ENCODE peak calls at places on chromosome 2, in ten cellular contexts. U, L, W, G, M, R, V, Z, N and J are unnamed samples.

GRCh38 chr2:196925445-196925767 is 1.1 kb downstream of the PGAP1 start:
- DNase-seq in U (no peak), L (no peak), W (peak), G (no peak), M (no peak), R (no peak), V (no peak), Z (peak), N (no peak), J (no peak)

GRCh38 chr2:43831438-43832294 is 7.0 kb downstream of the ABCG5 start:
- DNase-seq in U (peak), L (no peak), W (peak), G (no peak), M (no peak), R (no peak), V (no peak), Z (no peak), N (no peak), J (no peak)

GRCh38 chr2:96095116-96095636 is 21.2 kb downstream of the ADRA2B start:
- DNase-seq in U (no peak), L (no peak), W (no peak), G (no peak), M (no peak), R (no peak), V (peak), Z (no peak), N (no peak), J (no peak)

GRCh38 chr2:200509227-200509607 is 651 bp downstream of the KCTD18 start:
- DNase-seq in U (peak), L (peak), W (peak), G (no peak), M (peak), R (no peak), V (no peak), Z (peak), N (peak), J (no peak)

GRCh38 chr2:115196577-115196976 is 754.1 kb downstream of the DPP10 start:
- DNase-seq in U (no peak), L (no peak), W (no peak), G (no peak), M (no peak), R (no peak), V (no peak), Z (no peak), N (no peak), J (no peak)

GRCh38 chr2:240935101-240935876 is 29.2 kb downstream of the CROCC2 start:
- DNase-seq in U (peak), L (no peak), W (no peak), G (no peak), M (no peak), R (no peak), V (peak), Z (peak), N (no peak), J (no peak)

GRCh38 chr2:146124741-146125140 is 1604.8 kb upstream of the ZEB2 start:
- DNase-seq in U (no peak), L (no peak), W (peak), G (no peak), M (no peak), R (no peak), V (no peak), Z (peak), N (peak), J (peak)

GRCh38 chr2:407630-408029 is 119.7 kb upstream of the ALKAL2 start:
- DNase-seq in U (no peak), L (no peak), W (no peak), G (no peak), M (no peak), R (no peak), V (no peak), Z (no peak), N (no peak), J (no peak)

GRCh38 chr2:85695121-85695520 is 963 bp downstream of the GNLY start:
- DNase-seq in U (no peak), L (no peak), W (no peak), G (no peak), M (no peak), R (no peak), V (no peak), Z (no peak), N (no peak), J (no peak)

GRCh38 chr2:32064021-32064678 is 794 bp downstream of the SPAST start:
- DNase-seq in U (no peak), L (peak), W (peak), G (no peak), M (peak), R (no peak), V (no peak), Z (no peak), N (peak), J (no peak)

GRCh38 chr2:164597988-164598387 is 23.3 kb downstream of the GRB14 start:
- DNase-seq in U (no peak), L (no peak), W (no peak), G (no peak), M (no peak), R (no peak), V (no peak), Z (no peak), N (peak), J (no peak)

GRCh38 chr2:117930775-117931174 is 83.1 kb downstream of the CCDC93 start:
- DNase-seq in U (no peak), L (no peak), W (no peak), G (no peak), M (no peak), R (no peak), V (no peak), Z (no peak), N (no peak), J (no peak)

DNA sequence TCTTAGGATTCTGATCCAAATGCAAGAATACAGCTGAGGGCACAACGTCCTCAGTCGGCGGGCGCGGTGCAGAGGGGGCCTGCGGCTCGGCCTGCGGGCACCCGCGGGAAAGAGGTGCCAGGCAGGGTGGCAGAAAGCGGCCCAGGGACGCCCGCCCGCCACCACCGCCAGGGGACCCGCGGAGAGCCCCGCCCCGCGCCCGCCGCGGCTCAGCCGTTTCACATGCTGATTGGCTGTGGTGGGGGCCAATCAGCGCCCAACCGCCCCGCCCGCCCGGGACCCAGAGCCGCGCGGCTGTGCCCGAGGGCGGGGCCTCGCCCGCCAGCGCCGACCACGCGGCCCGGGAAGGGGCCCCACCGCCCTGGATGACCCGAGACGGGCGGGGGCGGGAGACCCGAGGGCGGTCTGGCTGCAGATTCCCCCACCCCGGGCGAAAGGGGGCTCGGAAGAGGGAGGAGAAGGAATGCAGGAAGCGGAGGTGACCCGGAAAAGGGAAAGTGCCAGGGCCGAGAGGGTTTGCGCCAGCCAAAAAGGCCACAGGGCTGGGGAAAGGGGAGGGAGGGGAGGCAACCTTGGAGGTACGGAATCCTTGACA is 8.0 kb downstream of the IRS1 start:
- DNase-seq in U (peak), L (peak), W (peak), G (peak), M (peak), R (no peak), V (peak), Z (peak), N (peak), J (peak)
- H3K4me3 ChIP-seq in U (peak), L (peak), W (peak), G (peak), M (peak), R (peak), V (peak), Z (peak), N (peak), J (peak)

DNA sequence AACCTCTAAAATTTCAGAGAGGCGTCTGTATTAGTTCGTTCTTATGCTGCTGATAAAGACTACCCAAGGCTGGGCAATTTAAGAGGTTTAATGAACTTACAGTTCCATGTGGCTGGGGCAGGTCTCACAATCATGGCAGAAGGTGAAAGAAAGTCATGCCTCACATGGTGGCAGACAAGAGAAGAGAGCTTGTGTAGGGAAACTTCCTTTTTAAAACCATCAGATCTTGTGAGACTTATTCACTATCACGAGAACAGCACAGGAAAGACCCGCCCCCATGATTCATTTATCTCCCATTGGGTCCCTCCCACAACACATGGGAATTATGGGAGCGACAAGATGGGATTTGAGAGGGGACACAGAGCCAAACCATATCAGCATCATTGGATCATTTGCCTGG is 183.2 kb upstream of the SIX2 start:
- DNase-seq in U (no peak), L (no peak), W (no peak), G (no peak), M (no peak), R (no peak), V (no peak), Z (no peak), N (no peak), J (no peak)
- H3K4me3 ChIP-seq in U (no peak), L (no peak), W (no peak), G (no peak), M (no peak), R (no peak), V (no peak), Z (no peak), N (no peak), J (no peak)

GRCh38 chr2:101706121-101706818 is 8.8 kb downstream of the MAP4K4 start:
- DNase-seq in U (no peak), L (no peak), W (no peak), G (no peak), M (no peak), R (no peak), V (no peak), Z (no peak), N (no peak), J (no peak)

GRCh38 chr2:101699939-101700442 is 2.5 kb downstream of the MAP4K4 start:
- DNase-seq in U (no peak), L (no peak), W (peak), G (no peak), M (no peak), R (no peak), V (no peak), Z (peak), N (no peak), J (no peak)

GRCh38 chr2:101704816-101705565 is 7.5 kb downstream of the MAP4K4 start:
- DNase-seq in U (no peak), L (no peak), W (peak), G (no peak), M (no peak), R (no peak), V (no peak), Z (no peak), N (no peak), J (no peak)

GRCh38 chr2:101706819-101707177 is 9.3 kb downstream of the MAP4K4 start:
- DNase-seq in U (no peak), L (no peak), W (no peak), G (no peak), M (peak), R (no peak), V (no peak), Z (no peak), N (no peak), J (peak)

GRCh38 chr2:101704046-101704466 is 6.5 kb downstream of the MAP4K4 start:
- DNase-seq in U (no peak), L (peak), W (peak), G (peak), M (peak), R (peak), V (no peak), Z (peak), N (no peak), J (peak)
- H3K4me3 ChIP-seq in U (no peak), L (no peak), W (peak), G (no peak), M (peak), R (no peak), V (no peak), Z (no peak), N (no peak), J (no peak)

DNA sequence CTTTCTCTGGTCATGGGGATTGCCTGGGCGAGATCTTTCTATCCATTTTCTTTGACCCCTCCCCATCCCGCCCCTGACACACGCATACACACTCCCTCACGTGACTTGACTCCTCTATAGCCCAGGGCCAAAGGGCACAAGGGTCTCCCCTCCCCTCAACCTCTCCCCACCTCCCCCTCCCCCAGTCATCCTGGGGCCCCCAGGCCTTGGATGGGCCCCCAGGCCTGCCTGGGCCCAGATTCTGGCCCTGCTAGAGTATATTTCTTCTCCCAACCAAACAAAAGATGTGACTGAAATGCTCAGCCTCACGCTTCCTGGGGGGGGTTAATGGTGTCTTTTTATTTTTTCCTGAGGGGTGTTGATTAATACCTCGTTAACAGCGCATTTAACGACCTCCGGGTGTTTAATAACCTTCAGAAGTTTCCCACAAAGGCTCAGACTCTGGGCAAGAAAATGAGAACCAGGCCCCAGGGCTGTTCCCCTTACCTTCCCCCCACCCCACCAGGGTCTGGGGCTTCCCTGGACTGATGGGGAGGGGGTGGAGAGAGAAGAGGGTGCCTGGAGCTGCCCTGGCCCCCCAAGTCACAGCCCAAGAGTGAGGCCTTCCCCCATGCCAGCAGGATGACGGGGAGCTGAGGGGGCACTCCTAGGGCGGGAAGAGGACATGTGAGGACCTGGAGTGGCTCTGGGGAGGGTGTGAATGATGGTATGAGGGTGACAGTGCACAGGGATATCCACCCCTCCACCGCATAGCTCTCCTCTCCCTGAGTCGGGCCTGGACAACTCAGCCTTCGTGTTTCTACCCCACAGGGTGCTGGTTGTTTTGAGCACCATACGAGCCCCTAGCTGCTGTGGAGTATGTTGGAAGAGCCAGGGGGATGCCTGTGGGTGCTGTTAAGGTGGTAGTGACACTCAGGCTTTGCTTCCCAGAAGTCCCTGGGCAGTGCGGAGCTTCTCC is 3.6 kb downstream of the PKDCC start:
- DNase-seq in U (peak), L (no peak), W (no peak), G (no peak), M (no peak), R (no peak), V (no peak), Z (peak), N (no peak), J (no peak)
- H3K4me3 ChIP-seq in U (peak), L (peak), W (no peak), G (peak), M (no peak), R (no peak), V (no peak), Z (no peak), N (no peak), J (no peak)

DNA sequence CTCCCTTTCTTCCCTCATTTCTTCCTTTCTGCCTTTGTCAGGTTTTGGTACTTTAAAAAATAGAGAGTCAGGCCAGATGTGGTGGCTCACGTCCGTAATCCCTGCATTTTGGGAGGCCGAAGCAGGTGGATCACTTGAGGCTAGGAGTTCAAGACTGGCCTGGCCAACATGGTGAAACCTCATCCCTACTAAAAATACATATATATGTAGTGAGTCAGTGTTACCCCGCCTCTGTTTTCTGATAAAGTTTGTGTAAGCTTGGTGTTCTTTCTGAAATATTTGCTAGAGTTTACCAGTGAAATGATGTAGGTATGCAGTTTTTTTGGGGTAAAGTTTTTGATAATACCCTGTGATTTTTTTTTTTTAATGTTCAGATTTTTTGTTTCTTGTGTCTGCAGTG is 58.8 kb downstream of the DGKD start:
- DNase-seq in U (no peak), L (peak), W (peak), G (no peak), M (no peak), R (no peak), V (no peak), Z (no peak), N (no peak), J (no peak)
- H3K4me3 ChIP-seq in U (no peak), L (no peak), W (peak), G (peak), M (no peak), R (no peak), V (no peak), Z (peak), N (no peak), J (no peak)

GRCh38 chr2:104873689-104874054 is 19.8 kb downstream of the POU3F3 start:
- DNase-seq in U (no peak), L (no peak), W (no peak), G (no peak), M (no peak), R (no peak), V (no peak), Z (no peak), N (no peak), J (no peak)

GRCh38 chr2:104876606-104877005 is 22.7 kb downstream of the POU3F3 start:
- DNase-seq in U (no peak), L (no peak), W (no peak), G (no peak), M (no peak), R (no peak), V (no peak), Z (no peak), N (no peak), J (no peak)

GRCh38 chr2:104872866-104873688 is 19.2 kb downstream of the POU3F3 start:
- DNase-seq in U (peak), L (peak), W (peak), G (no peak), M (peak), R (no peak), V (peak), Z (peak), N (peak), J (peak)

GRCh38 chr2:104872034-104872865 is 18.3 kb downstream of the POU3F3 start:
- DNase-seq in U (peak), L (peak), W (peak), G (no peak), M (no peak), R (no peak), V (no peak), Z (no peak), N (no peak), J (no peak)

DNA sequence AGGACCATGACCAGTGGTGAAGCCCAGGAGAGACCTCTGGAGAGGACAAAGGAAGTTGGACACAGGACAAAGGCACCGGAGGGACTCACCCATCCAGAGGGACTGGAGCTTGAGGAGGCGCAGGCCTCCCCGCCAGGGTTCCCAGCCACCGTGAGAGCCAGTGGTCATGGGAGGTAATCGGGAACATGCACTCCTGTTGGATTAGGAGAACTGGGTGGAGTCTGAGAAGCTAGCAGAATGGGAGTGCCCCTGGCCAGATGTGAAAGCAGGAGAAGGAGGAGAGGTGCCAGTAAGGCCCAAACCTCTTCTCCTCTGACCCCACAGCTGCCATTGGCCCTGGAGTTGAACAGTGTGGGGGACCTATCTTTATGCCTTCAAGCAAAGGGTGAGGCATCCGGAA is 20.3 kb downstream of the POU3F3 start:
- DNase-seq in U (no peak), L (no peak), W (no peak), G (no peak), M (no peak), R (no peak), V (no peak), Z (no peak), N (no peak), J (no peak)
- H3K4me3 ChIP-seq in U (no peak), L (no peak), W (no peak), G (no peak), M (no peak), R (peak), V (no peak), Z (no peak), N (no peak), J (no peak)

GRCh38 chr2:234679151-234679765 is 182.4 kb upstream of the ARL4C start:
- DNase-seq in U (no peak), L (no peak), W (peak), G (no peak), M (no peak), R (no peak), V (no peak), Z (no peak), N (no peak), J (no peak)

GRCh38 chr2:234681206-234681605 is 184.3 kb upstream of the ARL4C start:
- DNase-seq in U (no peak), L (no peak), W (no peak), G (no peak), M (no peak), R (peak), V (no peak), Z (no peak), N (no peak), J (no peak)

GRCh38 chr2:234678721-234679120 is 181.8 kb upstream of the ARL4C start:
- DNase-seq in U (no peak), L (no peak), W (peak), G (no peak), M (no peak), R (no peak), V (no peak), Z (no peak), N (no peak), J (no peak)

GRCh38 chr2:234680688-234681050 is 183.8 kb upstream of the ARL4C start:
- DNase-seq in U (no peak), L (no peak), W (no peak), G (no peak), M (no peak), R (no peak), V (no peak), Z (no peak), N (no peak), J (no peak)

GRCh38 chr2:234679766-234680687 is 183.1 kb upstream of the ARL4C start:
- DNase-seq in U (no peak), L (peak), W (peak), G (peak), M (no peak), R (peak), V (peak), Z (peak), N (no peak), J (no peak)
- H3K4me3 ChIP-seq in U (no peak), L (no peak), W (peak), G (no peak), M (no peak), R (no peak), V (no peak), Z (peak), N (no peak), J (no peak)

GRCh38 chr2:172429351-172429968 is 2.1 kb downstream of the ITGA6 start:
- DNase-seq in U (no peak), L (no peak), W (peak), G (no peak), M (no peak), R (no peak), V (no peak), Z (no peak), N (peak), J (no peak)
- H3K4me3 ChIP-seq in U (peak), L (peak), W (peak), G (peak), M (no peak), R (peak), V (peak), Z (no peak), N (no peak), J (no peak)

GRCh38 chr2:54557211-54557600 is 101.1 kb downstream of the SPTBN1 start:
- DNase-seq in U (no peak), L (no peak), W (no peak), G (no peak), M (no peak), R (no peak), V (no peak), Z (no peak), N (no peak), J (no peak)
- H3K4me3 ChIP-seq in U (peak), L (peak), W (no peak), G (peak), M (peak), R (peak), V (peak), Z (peak), N (no peak), J (peak)

GRCh38 chr2:47534179-47534919 is 131.4 kb downstream of the MSH2 start:
- DNase-seq in U (peak), L (peak), W (peak), G (peak), M (no peak), R (peak), V (no peak), Z (peak), N (peak), J (no peak)
- H3K4me3 ChIP-seq in U (no peak), L (no peak), W (no peak), G (no peak), M (no peak), R (no peak), V (no peak), Z (no peak), N (no peak), J (no peak)